ENCODE peak calls at places on chromosome 22, in seven cellular contexts. One of them, this sample, is unnamed.

GRCh38 chr22:37566329-37566837 is 6.1 kb downstream of the CDC42EP1 start:
- DNase-seq in GM12865: peak
- DNase-seq in left ventricle myocardium superior: peak
- DNase-seq in GM13976: peak
- DNase-seq in B cell: peak
- DNase-seq in gastrocnemius medialis: no peak
- DNase-seq in progenitor cell of endocrine pancreas: no peak
- DNase-seq in this sample: no peak

GRCh38 chr22:49436056-49436455 is 391.6 kb downstream of the BRD1 start:
- DNase-seq in GM12865: no peak
- DNase-seq in left ventricle myocardium superior: no peak
- DNase-seq in GM13976: no peak
- DNase-seq in B cell: no peak
- DNase-seq in gastrocnemius medialis: no peak
- DNase-seq in progenitor cell of endocrine pancreas: no peak
- DNase-seq in this sample: no peak

GRCh38 chr22:37818397-37819099 is 4.6 kb upstream of the GALR3 start:
- DNase-seq in GM12865: peak
- DNase-seq in left ventricle myocardium superior: peak
- DNase-seq in GM13976: peak
- DNase-seq in B cell: peak
- DNase-seq in gastrocnemius medialis: no peak
- DNase-seq in progenitor cell of endocrine pancreas: peak
- DNase-seq in this sample: no peak

GRCh38 chr22:45418056-45418769 is 4.7 kb downstream of the RIBC2 start:
- DNase-seq in GM12865: no peak
- DNase-seq in left ventricle myocardium superior: no peak
- DNase-seq in GM13976: no peak
- DNase-seq in B cell: no peak
- DNase-seq in gastrocnemius medialis: no peak
- DNase-seq in progenitor cell of endocrine pancreas: no peak
- DNase-seq in this sample: no peak

GRCh38 chr22:44891791-44892190 is 118.0 kb downstream of the PHF21B start:
- DNase-seq in GM12865: no peak
- DNase-seq in left ventricle myocardium superior: no peak
- DNase-seq in GM13976: peak
- DNase-seq in B cell: no peak
- DNase-seq in gastrocnemius medialis: no peak
- DNase-seq in progenitor cell of endocrine pancreas: no peak
- DNase-seq in this sample: no peak

GRCh38 chr22:42169055-42169469 is 38.5 kb upstream of the CYP2D6 start:
- DNase-seq in GM12865: peak
- DNase-seq in left ventricle myocardium superior: peak
- DNase-seq in GM13976: peak
- DNase-seq in B cell: peak
- DNase-seq in gastrocnemius medialis: peak
- DNase-seq in progenitor cell of endocrine pancreas: peak
- DNase-seq in this sample: no peak

GRCh38 chr22:20955548-20955947 is 11.5 kb upstream of the AIFM3 start:
- DNase-seq in GM12865: peak
- DNase-seq in left ventricle myocardium superior: no peak
- DNase-seq in GM13976: no peak
- DNase-seq in B cell: no peak
- DNase-seq in gastrocnemius medialis: no peak
- DNase-seq in progenitor cell of endocrine pancreas: no peak
- DNase-seq in this sample: no peak

GRCh38 chr22:45743687-45744086 is 72.1 kb downstream of the ATXN10 start:
- DNase-seq in GM12865: no peak
- DNase-seq in left ventricle myocardium superior: no peak
- DNase-seq in GM13976: no peak
- DNase-seq in B cell: no peak
- DNase-seq in gastrocnemius medialis: no peak
- DNase-seq in progenitor cell of endocrine pancreas: no peak
- DNase-seq in this sample: no peak

GRCh38 chr22:20549232-20549841 is 41.9 kb downstream of the MED15 start:
- DNase-seq in GM12865: no peak
- DNase-seq in left ventricle myocardium superior: no peak
- DNase-seq in GM13976: no peak
- DNase-seq in B cell: no peak
- DNase-seq in gastrocnemius medialis: peak
- DNase-seq in progenitor cell of endocrine pancreas: no peak
- DNase-seq in this sample: no peak

GRCh38 chr22:50016988-50017700 is 4.6 kb upstream of the IL17REL start:
- DNase-seq in GM12865: peak
- DNase-seq in left ventricle myocardium superior: peak
- DNase-seq in GM13976: peak
- DNase-seq in B cell: peak
- DNase-seq in gastrocnemius medialis: no peak
- DNase-seq in progenitor cell of endocrine pancreas: no peak
- DNase-seq in this sample: no peak

GRCh38 chr22:20741634-20742581 is 32.0 kb upstream of the SERPIND1 start:
- DNase-seq in GM12865: peak
- DNase-seq in left ventricle myocardium superior: no peak
- DNase-seq in GM13976: peak
- DNase-seq in B cell: peak
- DNase-seq in gastrocnemius medialis: no peak
- DNase-seq in progenitor cell of endocrine pancreas: no peak
- DNase-seq in this sample: no peak

GRCh38 chr22:28142361-28142801 is 223.3 kb upstream of the PITPNB start:
- DNase-seq in GM12865: no peak
- DNase-seq in left ventricle myocardium superior: no peak
- DNase-seq in GM13976: no peak
- DNase-seq in B cell: no peak
- DNase-seq in gastrocnemius medialis: no peak
- DNase-seq in progenitor cell of endocrine pancreas: no peak
- DNase-seq in this sample: peak

GRCh38 chr22:43007519-43008102 is 7.3 kb downstream of the PACSIN2 start:
- DNase-seq in GM12865: no peak
- DNase-seq in left ventricle myocardium superior: no peak
- DNase-seq in GM13976: no peak
- DNase-seq in B cell: no peak
- DNase-seq in gastrocnemius medialis: no peak
- DNase-seq in progenitor cell of endocrine pancreas: no peak
- DNase-seq in this sample: no peak

GRCh38 chr22:38947321-38948112 is 9.9 kb upstream of the APOBEC3A start:
- DNase-seq in GM12865: peak
- DNase-seq in left ventricle myocardium superior: no peak
- DNase-seq in GM13976: no peak
- DNase-seq in B cell: no peak
- DNase-seq in gastrocnemius medialis: no peak
- DNase-seq in progenitor cell of endocrine pancreas: no peak
- DNase-seq in this sample: no peak

GRCh38 chr22:36671398-36671797 is 32.2 kb downstream of the CACNG2 start:
- DNase-seq in GM12865: no peak
- DNase-seq in left ventricle myocardium superior: no peak
- DNase-seq in GM13976: no peak
- DNase-seq in B cell: no peak
- DNase-seq in gastrocnemius medialis: no peak
- DNase-seq in progenitor cell of endocrine pancreas: no peak
- DNase-seq in this sample: no peak

GRCh38 chr22:38258895-38259294 is 13.9 kb downstream of the TMEM184B start:
- DNase-seq in GM12865: no peak
- DNase-seq in left ventricle myocardium superior: peak
- DNase-seq in GM13976: no peak
- DNase-seq in B cell: no peak
- DNase-seq in gastrocnemius medialis: peak
- DNase-seq in progenitor cell of endocrine pancreas: no peak
- DNase-seq in this sample: no peak

GRCh38 chr22:25961699-25962098 is 207.6 kb upstream of the SEZ6L start:
- DNase-seq in GM12865: peak
- DNase-seq in left ventricle myocardium superior: no peak
- DNase-seq in GM13976: no peak
- DNase-seq in B cell: no peak
- DNase-seq in gastrocnemius medialis: no peak
- DNase-seq in progenitor cell of endocrine pancreas: no peak
- DNase-seq in this sample: no peak